ENCODE peak calls at places on chromosomes 5 and 9, in ten cellular contexts. One of them, this sample, is unnamed. For H3K27me3, the result is how much of the 10 kb centered on the place peaks cover.

GRCh38 chr9:127852829-127853228 is 1.6 kb downstream of the ENG start:
- DNase-seq in tibial nerve: no peak
- DNase-seq in Panc1: no peak
- DNase-seq in DND-41: no peak
- DNase-seq in right cardiac atrium: no peak
- DNase-seq in CD4-positive, alpha-beta memory T cell: no peak
- DNase-seq in CD8-positive, alpha-beta T cell: no peak
- DNase-seq in IMR-90: no peak
- DNase-seq in brain microvascular endothelial cell: no peak
- DNase-seq in dorsolateral prefrontal cortex: no peak
- DNase-seq in this sample: no peak

GRCh38 chr9:69213647-69214046 is 39.6 kb downstream of the TJP2 start:
- DNase-seq in tibial nerve: no peak
- DNase-seq in brain microvascular endothelial cell: no peak
- DNase-seq in DND-41: no peak
- DNase-seq in Panc1: no peak
- DNase-seq in dorsolateral prefrontal cortex: no peak
- DNase-seq in CD8-positive, alpha-beta T cell: no peak
- DNase-seq in CD4-positive, alpha-beta memory T cell: no peak
- DNase-seq in right cardiac atrium: no peak
- DNase-seq in IMR-90: no peak
- DNase-seq in this sample: no peak

GRCh38 chr5:143886621-143887301 is 74.8 kb downstream of the HMHB1 start:
- DNase-seq in IMR-90: no peak
- DNase-seq in dorsolateral prefrontal cortex: no peak
- DNase-seq in Panc1: no peak
- DNase-seq in CD8-positive, alpha-beta T cell: no peak
- DNase-seq in tibial nerve: peak
- DNase-seq in right cardiac atrium: no peak
- DNase-seq in DND-41: no peak
- DNase-seq in brain microvascular endothelial cell: no peak
- DNase-seq in CD4-positive, alpha-beta memory T cell: no peak
- DNase-seq in this sample: no peak

GRCh38 chr5:174693697-174694400 is 30.5 kb upstream of the MSX2 start:
- DNase-seq in brain microvascular endothelial cell: no peak
- DNase-seq in CD4-positive, alpha-beta memory T cell: no peak
- DNase-seq in DND-41: no peak
- DNase-seq in dorsolateral prefrontal cortex: no peak
- DNase-seq in right cardiac atrium: no peak
- DNase-seq in CD8-positive, alpha-beta T cell: no peak
- DNase-seq in tibial nerve: no peak
- DNase-seq in Panc1: no peak
- DNase-seq in IMR-90: no peak
- DNase-seq in this sample: no peak

GRCh38 chr5:57779383-57780223 is 297.0 kb upstream of the ACTBL2 start:
- DNase-seq in brain microvascular endothelial cell: peak
- DNase-seq in dorsolateral prefrontal cortex: no peak
- DNase-seq in CD4-positive, alpha-beta memory T cell: no peak
- DNase-seq in tibial nerve: peak
- DNase-seq in right cardiac atrium: no peak
- DNase-seq in IMR-90: peak
- DNase-seq in Panc1: peak
- DNase-seq in DND-41: peak
- DNase-seq in CD8-positive, alpha-beta T cell: no peak
- DNase-seq in this sample: no peak

GRCh38 chr9:79757906-79758669 is 186.3 kb downstream of the TLE4 start:
- DNase-seq in CD8-positive, alpha-beta T cell: no peak
- DNase-seq in right cardiac atrium: no peak
- DNase-seq in tibial nerve: no peak
- DNase-seq in DND-41: no peak
- DNase-seq in CD4-positive, alpha-beta memory T cell: no peak
- DNase-seq in IMR-90: peak
- DNase-seq in dorsolateral prefrontal cortex: no peak
- DNase-seq in brain microvascular endothelial cell: no peak
- DNase-seq in Panc1: no peak
- DNase-seq in this sample: no peak

GRCh38 chr5:10215366-10215765 is 34.3 kb downstream of the ATPSCKMT start:
- DNase-seq in tibial nerve: no peak
- DNase-seq in dorsolateral prefrontal cortex: no peak
- DNase-seq in IMR-90: no peak
- DNase-seq in CD8-positive, alpha-beta T cell: no peak
- DNase-seq in DND-41: no peak
- DNase-seq in CD4-positive, alpha-beta memory T cell: no peak
- DNase-seq in brain microvascular endothelial cell: no peak
- DNase-seq in Panc1: no peak
- DNase-seq in right cardiac atrium: no peak
- DNase-seq in this sample: no peak

GRCh38 chr5:15001512-15001911 is 129.9 kb upstream of the ANKH start:
- DNase-seq in IMR-90: no peak
- DNase-seq in DND-41: no peak
- DNase-seq in tibial nerve: no peak
- DNase-seq in right cardiac atrium: no peak
- DNase-seq in dorsolateral prefrontal cortex: no peak
- DNase-seq in CD8-positive, alpha-beta T cell: no peak
- DNase-seq in brain microvascular endothelial cell: no peak
- DNase-seq in CD4-positive, alpha-beta memory T cell: no peak
- DNase-seq in Panc1: no peak
- DNase-seq in this sample: no peak

GRCh38 chr9:135516132-135516860 is 4.9 kb upstream of the LCN1 start:
- DNase-seq in dorsolateral prefrontal cortex: peak
- DNase-seq in CD4-positive, alpha-beta memory T cell: no peak
- DNase-seq in Panc1: no peak
- DNase-seq in right cardiac atrium: no peak
- DNase-seq in tibial nerve: no peak
- DNase-seq in brain microvascular endothelial cell: no peak
- DNase-seq in IMR-90: no peak
- DNase-seq in DND-41: no peak
- DNase-seq in CD8-positive, alpha-beta T cell: no peak
- DNase-seq in this sample: no peak

GRCh38 chr5:61809651-61810050 is 477.6 kb downstream of the ZSWIM6 start:
- DNase-seq in Panc1: no peak
- DNase-seq in dorsolateral prefrontal cortex: no peak
- DNase-seq in CD8-positive, alpha-beta T cell: no peak
- DNase-seq in right cardiac atrium: no peak
- DNase-seq in brain microvascular endothelial cell: no peak
- DNase-seq in IMR-90: no peak
- DNase-seq in CD4-positive, alpha-beta memory T cell: no peak
- DNase-seq in tibial nerve: no peak
- DNase-seq in DND-41: no peak
- DNase-seq in this sample: no peak

GRCh38 chr9:107144475-107144874 is 138.6 kb upstream of the RAD23B start:
- DNase-seq in IMR-90: no peak
- DNase-seq in dorsolateral prefrontal cortex: no peak
- DNase-seq in CD4-positive, alpha-beta memory T cell: no peak
- DNase-seq in Panc1: no peak
- DNase-seq in CD8-positive, alpha-beta T cell: no peak
- DNase-seq in DND-41: no peak
- DNase-seq in tibial nerve: no peak
- DNase-seq in brain microvascular endothelial cell: no peak
- DNase-seq in right cardiac atrium: no peak
- DNase-seq in this sample: no peak

GRCh38 chr5:75040973-75041372 is 11.4 kb downstream of the GCNT4 start:
- DNase-seq in dorsolateral prefrontal cortex: no peak
- DNase-seq in CD8-positive, alpha-beta T cell: no peak
- DNase-seq in DND-41: no peak
- DNase-seq in CD4-positive, alpha-beta memory T cell: no peak
- DNase-seq in right cardiac atrium: no peak
- DNase-seq in IMR-90: peak
- DNase-seq in Panc1: no peak
- DNase-seq in brain microvascular endothelial cell: peak
- DNase-seq in tibial nerve: no peak
- DNase-seq in this sample: no peak

GRCh38 chr5:116063950-116064349 is 20.9 kb upstream of the COMMD10 start:
- DNase-seq in DND-41: no peak
- DNase-seq in brain microvascular endothelial cell: no peak
- DNase-seq in right cardiac atrium: no peak
- DNase-seq in CD8-positive, alpha-beta T cell: no peak
- DNase-seq in tibial nerve: no peak
- DNase-seq in CD4-positive, alpha-beta memory T cell: no peak
- DNase-seq in dorsolateral prefrontal cortex: no peak
- DNase-seq in IMR-90: no peak
- DNase-seq in Panc1: no peak
- DNase-seq in this sample: no peak

DNA sequence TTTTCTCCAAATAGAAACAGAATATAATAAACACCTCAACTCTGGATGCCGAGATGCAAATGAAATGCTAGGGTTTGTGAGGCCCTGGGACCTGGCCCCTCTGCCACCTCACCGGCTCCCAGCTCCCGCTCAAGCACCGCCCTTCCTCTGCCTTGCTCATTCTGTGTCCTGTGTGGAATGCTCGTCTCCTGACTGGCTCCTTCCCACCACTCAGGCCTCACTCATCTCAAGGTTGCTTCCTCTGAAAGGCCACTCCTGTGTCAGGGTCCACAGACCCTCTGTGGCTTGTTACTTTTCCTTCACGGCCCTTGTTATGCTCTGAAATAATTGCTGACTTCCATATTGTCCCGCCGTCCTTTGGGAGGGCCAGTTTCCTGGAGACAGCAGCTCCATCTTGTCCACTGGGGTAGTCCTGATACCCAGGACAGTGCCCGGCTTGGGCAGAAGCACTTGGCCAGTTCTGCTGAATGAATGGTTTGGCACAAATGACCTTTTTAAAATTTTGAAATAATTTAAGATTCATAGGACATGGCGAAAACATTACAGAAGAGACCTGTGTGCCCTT is 15.4 kb downstream of the RNF44 start:
- DNase-seq in CD4-positive, alpha-beta memory T cell: no peak
- DNase-seq in right cardiac atrium: no peak
- DNase-seq in tibial nerve: no peak
- DNase-seq in dorsolateral prefrontal cortex: no peak
- DNase-seq in DND-41: no peak
- DNase-seq in Panc1: no peak
- DNase-seq in CD8-positive, alpha-beta T cell: no peak
- DNase-seq in brain microvascular endothelial cell: no peak
- DNase-seq in IMR-90: no peak
- DNase-seq in this sample: no peak
- H3K27me3 ChIP-seq in CD4-positive, alpha-beta memory T cell: under half
- H3K27me3 ChIP-seq in right cardiac atrium: under half
- H3K27me3 ChIP-seq in tibial nerve: under half
- H3K27me3 ChIP-seq in dorsolateral prefrontal cortex: under half
- H3K27me3 ChIP-seq in DND-41: under half
- H3K27me3 ChIP-seq in Panc1: under half
- H3K27me3 ChIP-seq in CD8-positive, alpha-beta T cell: under half
- H3K27me3 ChIP-seq in brain microvascular endothelial cell: under half
- H3K27me3 ChIP-seq in IMR-90: under half
- H3K27me3 ChIP-seq in this sample: under half

GRCh38 chr9:4262735-4263141 is 37.1 kb downstream of the GLIS3 start:
- DNase-seq in Panc1: peak
- DNase-seq in IMR-90: peak
- DNase-seq in dorsolateral prefrontal cortex: no peak
- DNase-seq in CD8-positive, alpha-beta T cell: no peak
- DNase-seq in DND-41: no peak
- DNase-seq in right cardiac atrium: no peak
- DNase-seq in brain microvascular endothelial cell: peak
- DNase-seq in CD4-positive, alpha-beta memory T cell: no peak
- DNase-seq in tibial nerve: no peak
- DNase-seq in this sample: no peak

GRCh38 chr9:4260661-4261060 is 39.2 kb downstream of the GLIS3 start:
- DNase-seq in Panc1: no peak
- DNase-seq in CD4-positive, alpha-beta memory T cell: no peak
- DNase-seq in dorsolateral prefrontal cortex: no peak
- DNase-seq in brain microvascular endothelial cell: no peak
- DNase-seq in CD8-positive, alpha-beta T cell: no peak
- DNase-seq in IMR-90: no peak
- DNase-seq in right cardiac atrium: no peak
- DNase-seq in DND-41: no peak
- DNase-seq in tibial nerve: no peak
- DNase-seq in this sample: no peak

GRCh38 chr9:4259489-4259888 is 40.4 kb downstream of the GLIS3 start:
- DNase-seq in DND-41: no peak
- DNase-seq in brain microvascular endothelial cell: no peak
- DNase-seq in dorsolateral prefrontal cortex: no peak
- DNase-seq in CD8-positive, alpha-beta T cell: no peak
- DNase-seq in right cardiac atrium: no peak
- DNase-seq in CD4-positive, alpha-beta memory T cell: no peak
- DNase-seq in tibial nerve: no peak
- DNase-seq in IMR-90: no peak
- DNase-seq in Panc1: no peak
- DNase-seq in this sample: no peak

DNA sequence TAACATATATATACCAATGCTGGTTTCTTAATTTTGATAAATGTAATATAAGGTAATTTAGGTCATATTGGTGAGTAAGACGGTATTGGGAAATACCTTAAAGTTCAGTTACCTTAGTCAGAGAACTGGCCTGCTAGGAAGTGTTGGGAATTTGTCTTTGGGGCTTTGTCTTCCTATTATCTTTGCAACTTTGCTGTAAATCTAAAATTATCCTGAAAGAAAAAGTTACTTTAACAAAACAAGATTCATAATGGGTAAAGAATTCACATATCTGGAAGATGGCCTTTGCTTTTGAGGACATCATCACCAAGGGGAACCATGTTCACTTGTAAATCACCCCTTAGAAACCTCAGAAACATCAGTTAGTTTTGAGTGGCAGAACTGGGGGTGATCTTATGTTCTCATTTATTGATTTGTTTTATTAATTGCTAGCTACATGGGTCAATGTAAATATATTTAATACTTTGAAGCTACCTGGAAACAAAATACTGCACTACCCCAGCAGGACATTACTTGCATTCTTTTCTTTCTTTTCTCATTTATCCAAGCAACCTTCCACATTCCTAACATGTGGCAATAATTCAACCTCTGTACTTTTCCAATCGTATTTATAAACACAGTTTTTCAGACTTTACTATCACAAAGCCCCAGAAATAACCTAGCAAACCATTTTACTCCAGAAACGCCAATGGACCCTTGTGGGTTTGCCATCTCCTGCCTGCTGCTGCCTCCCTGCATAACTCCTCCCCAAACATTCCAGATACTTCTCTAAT is 41.4 kb downstream of the GLIS3 start:
- DNase-seq in tibial nerve: no peak
- DNase-seq in IMR-90: peak
- DNase-seq in brain microvascular endothelial cell: peak
- DNase-seq in dorsolateral prefrontal cortex: no peak
- DNase-seq in CD8-positive, alpha-beta T cell: no peak
- DNase-seq in CD4-positive, alpha-beta memory T cell: no peak
- DNase-seq in Panc1: no peak
- DNase-seq in right cardiac atrium: no peak
- DNase-seq in DND-41: no peak
- DNase-seq in this sample: no peak
- H3K27ac ChIP-seq in tibial nerve: no peak
- H3K27ac ChIP-seq in IMR-90: peak
- H3K27ac ChIP-seq in brain microvascular endothelial cell: peak
- H3K27ac ChIP-seq in dorsolateral prefrontal cortex: no peak
- H3K27ac ChIP-seq in CD8-positive, alpha-beta T cell: no peak
- H3K27ac ChIP-seq in CD4-positive, alpha-beta memory T cell: no peak
- H3K27ac ChIP-seq in Panc1: no peak
- H3K27ac ChIP-seq in right cardiac atrium: no peak
- H3K27ac ChIP-seq in DND-41: no peak
- H3K27ac ChIP-seq in this sample: no peak

GRCh38 chr5:132405646-132406045 is 36.1 kb downstream of the SLC22A5 start:
- DNase-seq in CD4-positive, alpha-beta memory T cell: no peak
- DNase-seq in dorsolateral prefrontal cortex: no peak
- DNase-seq in DND-41: no peak
- DNase-seq in right cardiac atrium: no peak
- DNase-seq in Panc1: no peak
- DNase-seq in brain microvascular endothelial cell: no peak
- DNase-seq in IMR-90: no peak
- DNase-seq in CD8-positive, alpha-beta T cell: no peak
- DNase-seq in tibial nerve: no peak
- DNase-seq in this sample: no peak
- H3K27me3 ChIP-seq in CD4-positive, alpha-beta memory T cell: under half
- H3K27me3 ChIP-seq in dorsolateral prefrontal cortex: under half
- H3K27me3 ChIP-seq in DND-41: under half
- H3K27me3 ChIP-seq in right cardiac atrium: under half
- H3K27me3 ChIP-seq in Panc1: under half
- H3K27me3 ChIP-seq in brain microvascular endothelial cell: under half
- H3K27me3 ChIP-seq in IMR-90: under half
- H3K27me3 ChIP-seq in CD8-positive, alpha-beta T cell: under half
- H3K27me3 ChIP-seq in tibial nerve: under half
- H3K27me3 ChIP-seq in this sample: under half

GRCh38 chr9:129998491-129999122 is 44.4 kb downstream of the FNBP1 start:
- DNase-seq in DND-41: no peak
- DNase-seq in CD8-positive, alpha-beta T cell: no peak
- DNase-seq in brain microvascular endothelial cell: no peak
- DNase-seq in dorsolateral prefrontal cortex: no peak
- DNase-seq in Panc1: no peak
- DNase-seq in IMR-90: no peak
- DNase-seq in right cardiac atrium: no peak
- DNase-seq in tibial nerve: no peak
- DNase-seq in CD4-positive, alpha-beta memory T cell: no peak
- DNase-seq in this sample: no peak
- H3K27ac ChIP-seq in DND-41: no peak
- H3K27ac ChIP-seq in CD8-positive, alpha-beta T cell: no peak
- H3K27ac ChIP-seq in brain microvascular endothelial cell: no peak
- H3K27ac ChIP-seq in dorsolateral prefrontal cortex: no peak
- H3K27ac ChIP-seq in Panc1: no peak
- H3K27ac ChIP-seq in IMR-90: no peak
- H3K27ac ChIP-seq in right cardiac atrium: no peak
- H3K27ac ChIP-seq in tibial nerve: peak
- H3K27ac ChIP-seq in CD4-positive, alpha-beta memory T cell: peak
- H3K27ac ChIP-seq in this sample: no peak